ENCODE peak calls at places on chromosomes 7 and 10, in four cellular contexts. A is GM12878, D is HepG2, U is K562. O is an unnamed sample.

GRCh38 chr7:44811571-44811970 is 15.1 kb downstream of the PPIA start:
- DNase-seq in A (no peak), U (no peak), D (no peak), O (no peak)

GRCh38 chr7:42170724-42171123 is 66.3 kb downstream of the GLI3 start:
- DNase-seq in D (no peak), A (no peak), U (no peak), O (no peak)

GRCh38 chr7:45646207-45646821 is 72.1 kb downstream of the ADCY1 start:
- DNase-seq in D (no peak), A (no peak), U (no peak), O (no peak)

GRCh38 chr7:105910172-105910571 is 33.8 kb upstream of the ATXN7L1 start:
- DNase-seq in A (no peak), U (no peak), D (no peak), O (no peak)

GRCh38 chr10:46096426-46096825 is 50.4 kb upstream of the MSMB start:
- DNase-seq in U (no peak), D (peak), A (no peak), O (no peak)

GRCh38 chr7:116672596-116673503 is 854 bp downstream of the MET start:
- DNase-seq in D (peak), A (no peak), U (no peak), O (peak)

GRCh38 chr7:5627745-5628547 is 153.5 kb downstream of the RNF216 start:
- DNase-seq in A (no peak), D (no peak), U (no peak), O (peak)

GRCh38 chr7:150875791-150876190 is 23.5 kb downstream of the AOC1 start:
- DNase-seq in U (peak), D (no peak), A (no peak), O (no peak)

GRCh38 chr10:121450247-121450646 is 148.0 kb downstream of the FGFR2 start:
- DNase-seq in A (no peak), D (no peak), U (no peak), O (no peak)

GRCh38 chr7:7510814-7511213 is 24.9 kb downstream of the COL28A1 start:
- DNase-seq in A (no peak), U (no peak), D (no peak), O (no peak)

GRCh38 chr10:103710490-103710889 is 144.9 kb downstream of the SH3PXD2A start:
- DNase-seq in U (no peak), D (no peak), A (no peak), O (no peak)

GRCh38 chr7:116591202-116592040 is 66.6 kb downstream of the CAV1 start:
- DNase-seq in A (no peak), U (peak), D (no peak), O (peak)

GRCh38 chr7:157826566-157826965 is 489.8 kb downstream of the DNAJB6 start:
- DNase-seq in D (no peak), A (no peak), U (no peak), O (no peak)

GRCh38 chr10:131107970-131108369 is 203.6 kb downstream of the TCERG1L start:
- DNase-seq in A (no peak), D (no peak), U (no peak), O (no peak)

GRCh38 chr7:19284136-19284535 is 138.9 kb upstream of the FERD3L start:
- DNase-seq in D (no peak), U (no peak), A (no peak), O (no peak)

GRCh38 chr10:112140110-112140755 is 43.3 kb downstream of the GPAM start:
- DNase-seq in A (peak), U (peak), D (peak), O (peak)

GRCh38 chr10:24691113-24691512 is 32.6 kb downstream of the ARHGAP21 start:
- DNase-seq in U (no peak), A (no peak), D (no peak), O (no peak)

GRCh38 chr7:156650042-156650441 is 9.5 kb downstream of the RNF32 start:
- DNase-seq in U (peak), A (no peak), D (peak), O (peak)

GRCh38 chr7:140674899-140675701 is 2.4 kb downstream of the ADCK2 start:
- DNase-seq in U (peak), A (no peak), D (peak), O (peak)

GRCh38 chr10:6045600-6046457 is 16.3 kb downstream of the IL2RA start:
- DNase-seq in U (no peak), D (no peak), A (no peak), O (no peak)

GRCh38 chr7:15326044-15326644 is 235.7 kb downstream of the AGMO start:
- DNase-seq in D (peak), A (no peak), U (no peak), O (peak)

GRCh38 chr7:151181011-151181431 is 6.0 kb downstream of the ASB10 start:
- DNase-seq in D (no peak), A (no peak), U (no peak), O (no peak)

GRCh38 chr10:42866115-42866995 is 83.8 kb downstream of the BMS1 start:
- DNase-seq in U (peak), A (no peak), D (peak), O (peak)

GRCh38 chr10:24339387-24339786 is 130.4 kb downstream of the KIAA1217 start:
- DNase-seq in U (no peak), A (no peak), D (no peak), O (no peak)

GRCh38 chr10:97647556-97647955 is 7.1 kb downstream of the PI4K2A start:
- DNase-seq in D (no peak), A (no peak), U (no peak), O (no peak)

GRCh38 chr7:28806841-28807240 is 151.3 kb downstream of the TRIL start:
- DNase-seq in D (no peak), U (no peak), A (no peak), O (no peak)

GRCh38 chr10:86058964-86059363 is 307.6 kb downstream of the GRID1 start:
- DNase-seq in A (no peak), D (no peak), U (no peak), O (no peak)

GRCh38 chr7:148905093-148905666 is 21.1 kb upstream of the EZH2 start:
- DNase-seq in U (no peak), A (no peak), D (no peak), O (no peak)

GRCh38 chr7:148911626-148912025 is 27.5 kb upstream of the EZH2 start:
- DNase-seq in U (no peak), A (no peak), D (no peak), O (no peak)

GRCh38 chr7:148903504-148903903 is 19.4 kb upstream of the EZH2 start:
- DNase-seq in A (no peak), U (no peak), D (no peak), O (no peak)

GRCh38 chr7:148909560-148909959 is 25.5 kb upstream of the EZH2 start:
- DNase-seq in U (no peak), A (no peak), D (no peak), O (no peak)

GRCh38 chr7:148906707-148907498 is 22.8 kb upstream of the EZH2 start:
- DNase-seq in D (no peak), U (no peak), A (no peak), O (peak)
- TF ChIP-seq RFX5 in D (no peak), U (no peak), A (no peak), O (no peak)

DNA sequence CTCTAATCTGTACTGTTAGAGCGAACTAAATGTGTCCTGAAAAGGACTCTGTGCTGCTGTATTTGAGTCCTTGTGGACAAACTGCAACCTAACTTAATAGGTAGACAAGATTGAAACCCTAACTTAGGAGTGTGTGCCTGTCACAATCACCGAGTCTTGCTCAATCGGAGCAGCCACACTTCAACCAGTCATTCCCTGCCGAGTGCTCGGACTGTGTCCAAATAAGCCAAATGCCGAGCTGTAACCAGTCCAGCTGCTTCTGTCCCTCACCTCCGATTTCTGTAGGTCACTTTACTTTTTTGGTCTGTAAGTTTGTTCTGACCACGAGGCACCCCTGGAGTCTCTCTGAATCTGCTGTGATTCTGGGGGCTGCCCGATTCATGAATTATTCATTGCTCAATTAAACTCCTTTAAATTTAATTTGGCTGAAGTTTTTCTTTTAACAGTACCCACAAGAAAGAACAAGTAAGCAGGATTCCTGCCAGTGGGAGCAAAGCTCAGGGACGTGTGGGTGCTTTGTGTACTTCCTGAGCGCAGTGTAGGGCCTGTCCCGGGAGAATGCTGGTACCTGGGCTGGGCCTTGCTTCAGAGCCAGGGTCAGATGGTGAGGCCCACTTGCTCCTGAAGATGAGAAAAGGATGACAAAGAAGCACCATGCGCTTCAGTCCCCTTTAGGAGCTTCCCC is 140.1 kb downstream of the ACTR3B start:
- DNase-seq in U (no peak), A (no peak), D (peak), O (no peak)
- TF ChIP-seq MAX in U (no peak), A (no peak), D (peak), O (no peak)

GRCh38 chr10:125157473-125157865 is 2.9 kb downstream of the CTBP2 start:
- DNase-seq in A (no peak), D (no peak), U (no peak), O (no peak)

GRCh38 chr10:125159932-125160855 is at the start of gene CTBP2:
- DNase-seq in A (no peak), D (no peak), U (peak), O (peak)

GRCh38 chr10:125160856-125161569 is 650 bp upstream of the CTBP2 start:
- DNase-seq in A (no peak), U (peak), D (no peak), O (peak)

GRCh38 chr10:125158528-125159485 is 1.6 kb downstream of the CTBP2 start:
- DNase-seq in D (no peak), A (no peak), U (peak), O (peak)

GRCh38 chr10:125159486-125159931 is 854 bp downstream of the CTBP2 start:
- DNase-seq in U (peak), D (no peak), A (no peak), O (peak)
- TF ChIP-seq FOXM1 in U (no peak), D (no peak), A (no peak), O (no peak)

DNA sequence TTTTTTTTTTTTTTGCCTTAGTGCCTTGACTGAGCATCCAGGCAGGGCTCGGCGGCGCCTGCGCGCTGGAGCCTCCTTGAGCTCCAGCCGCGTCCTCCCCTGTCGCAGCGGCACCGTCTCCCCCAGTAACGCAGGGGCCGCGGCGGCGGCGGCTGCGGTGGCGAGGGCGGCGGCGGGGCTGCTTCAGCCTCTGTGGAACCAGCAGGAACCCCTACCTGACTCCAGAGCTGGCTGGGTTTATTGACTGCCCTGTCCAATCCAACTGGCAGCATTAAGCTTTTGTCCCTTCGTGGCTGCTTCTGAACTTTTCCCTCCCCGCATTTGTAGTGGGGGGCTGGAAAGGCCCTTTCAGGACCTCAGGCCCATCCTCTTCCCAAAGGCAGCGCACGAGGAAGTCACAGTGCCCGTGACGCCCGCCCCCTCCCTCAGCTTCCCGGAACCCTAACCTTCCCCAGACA is at the start of gene GPR85:
- DNase-seq in D (no peak), A (no peak), U (peak), O (peak)
- TF ChIP-seq RFX5 in D (no peak), A (no peak), U (no peak), O (no peak)

GRCh38 chr10:61389887-61390286 is 63.3 kb downstream of the TMEM26 start:
- DNase-seq in A (no peak), D (no peak), U (no peak), O (no peak)
- TF ChIP-seq MAX in A (no peak), D (no peak), U (no peak), O (no peak)

GRCh38 chr10:101587725-101588614 is at the start of the genes DPCD and POLL:
- DNase-seq in A (peak), U (peak), D (peak), O (peak)

GRCh38 chr10:101585841-101586240 is 2.2 kb downstream of the POLL start:
- DNase-seq in U (no peak), D (no peak), A (no peak), O (no peak)

DNA sequence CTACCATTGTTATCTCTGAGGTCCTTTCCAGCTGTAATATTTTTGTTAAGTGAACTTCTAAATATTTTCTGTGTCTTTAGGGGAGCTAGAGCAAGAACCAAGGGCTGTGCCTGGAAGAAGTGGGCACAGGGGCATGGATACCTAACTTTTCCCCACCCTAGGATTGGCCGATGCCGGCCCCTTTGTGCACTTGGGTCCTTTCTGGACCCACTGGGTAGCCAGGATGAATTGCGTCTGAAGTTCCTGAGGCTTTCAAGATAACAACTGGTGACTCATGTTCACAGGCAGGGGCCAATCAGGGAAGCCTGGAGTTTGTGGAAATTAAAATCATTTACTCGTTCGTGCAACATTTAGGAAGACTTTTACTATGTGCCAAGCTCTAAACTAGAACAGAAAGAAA is 758 bp downstream of the DPCD start:
- DNase-seq in A (no peak), U (peak), D (peak), O (no peak)
- TF ChIP-seq FOXM1 in A (no peak), U (no peak), D (no peak), O (no peak)

GRCh38 chr7:75856562-75856961 is 22.3 kb upstream of the RHBDD2 start:
- DNase-seq in D (no peak), U (no peak), A (no peak), O (no peak)

GRCh38 chr7:75850222-75850621 is 28.6 kb upstream of the RHBDD2 start:
- DNase-seq in D (no peak), U (no peak), A (no peak), O (no peak)

GRCh38 chr7:75858430-75858829 is 20.4 kb upstream of the RHBDD2 start:
- DNase-seq in U (no peak), D (no peak), A (no peak), O (no peak)

GRCh38 chr7:75849573-75849972 is 29.3 kb upstream of the RHBDD2 start:
- DNase-seq in D (no peak), A (no peak), U (no peak), O (no peak)

DNA sequence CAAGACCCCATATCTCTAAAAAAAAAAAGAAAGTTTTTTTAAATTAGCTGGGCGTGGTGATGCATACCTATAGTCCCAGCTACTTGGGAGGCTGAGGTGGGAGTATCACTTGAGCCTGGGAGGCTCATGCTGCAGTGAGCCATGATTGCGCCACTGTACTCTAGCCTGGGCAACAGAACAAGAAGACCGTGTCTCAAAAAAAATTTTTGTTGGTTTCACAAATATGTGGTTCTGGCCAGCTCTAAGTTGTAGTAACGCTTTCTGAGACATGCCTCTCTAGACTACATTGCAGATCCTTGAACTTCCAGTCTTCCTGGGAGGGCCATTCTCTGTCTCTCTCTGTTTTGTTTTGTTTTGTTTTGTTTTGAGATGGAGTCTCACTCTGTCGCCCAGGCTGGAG is 24.6 kb upstream of the RHBDD2 start:
- DNase-seq in D (no peak), A (no peak), U (no peak), O (no peak)
- TF ChIP-seq RFX5 in D (no peak), A (no peak), U (no peak), O (no peak)

O was measured in SK-N-SH.